ENCODE peak calls at places on chromosomes 2 and 18, in ten cellular contexts. One of them, this sample, is unnamed.
A peak's percentile ranks its signal among the peaks of the same experiment; 100 is the strongest.

GRCh38 chr2:201275991-201276390 is 15.7 kb downstream of the CASP8 start:
- DNase-seq in transverse colon: no peak
- DNase-seq in IMR-90: no peak
- DNase-seq in prostate gland: no peak
- DNase-seq in stomach: no peak
- DNase-seq in esophagus squamous epithelium: no peak
- DNase-seq in gastrocnemius medialis: no peak
- DNase-seq in Peyer's patch: no peak
- DNase-seq in A549: no peak
- DNase-seq in heart left ventricle: no peak
- DNase-seq in this sample: no peak

GRCh38 chr18:70046207-70046606 is 98.5 kb upstream of the CD226 start:
- DNase-seq in transverse colon: no peak
- DNase-seq in IMR-90: no peak
- DNase-seq in prostate gland: no peak
- DNase-seq in stomach: no peak
- DNase-seq in esophagus squamous epithelium: no peak
- DNase-seq in gastrocnemius medialis: no peak
- DNase-seq in Peyer's patch: no peak
- DNase-seq in A549: no peak
- DNase-seq in heart left ventricle: no peak
- DNase-seq in this sample: no peak

GRCh38 chr18:62717059-62717849 is 1.9 kb downstream of the PHLPP1 start:
- DNase-seq in transverse colon: peak; percentile 69
- DNase-seq in IMR-90: peak; percentile 71
- DNase-seq in prostate gland: peak; percentile 65
- DNase-seq in stomach: peak; percentile 52
- DNase-seq in esophagus squamous epithelium: no peak
- DNase-seq in gastrocnemius medialis: no peak
- DNase-seq in Peyer's patch: peak; percentile 78
- DNase-seq in A549: peak; percentile 26
- DNase-seq in heart left ventricle: no peak
- DNase-seq in this sample: no peak

GRCh38 chr2:151302286-151302878 is 12.9 kb upstream of the NMI start:
- DNase-seq in transverse colon: no peak
- DNase-seq in IMR-90: peak; percentile 23
- DNase-seq in prostate gland: no peak
- DNase-seq in stomach: no peak
- DNase-seq in esophagus squamous epithelium: no peak
- DNase-seq in gastrocnemius medialis: no peak
- DNase-seq in Peyer's patch: no peak
- DNase-seq in A549: no peak
- DNase-seq in heart left ventricle: no peak
- DNase-seq in this sample: no peak

GRCh38 chr2:69138247-69138754 is 125.3 kb downstream of the ANTXR1 start:
- DNase-seq in transverse colon: no peak
- DNase-seq in IMR-90: peak; percentile 84
- DNase-seq in prostate gland: no peak
- DNase-seq in stomach: no peak
- DNase-seq in esophagus squamous epithelium: no peak
- DNase-seq in gastrocnemius medialis: no peak
- DNase-seq in Peyer's patch: no peak
- DNase-seq in A549: peak; percentile 36
- DNase-seq in heart left ventricle: no peak
- DNase-seq in this sample: no peak

GRCh38 chr2:4732560-4732959 is 959.6 kb upstream of the SOX11 start:
- DNase-seq in transverse colon: no peak
- DNase-seq in IMR-90: no peak
- DNase-seq in prostate gland: no peak
- DNase-seq in stomach: no peak
- DNase-seq in esophagus squamous epithelium: no peak
- DNase-seq in gastrocnemius medialis: no peak
- DNase-seq in Peyer's patch: no peak
- DNase-seq in A549: no peak
- DNase-seq in heart left ventricle: no peak
- DNase-seq in this sample: no peak

GRCh38 chr2:196617430-196617829 is 22.1 kb upstream of the CCDC150 start:
- DNase-seq in transverse colon: no peak
- DNase-seq in IMR-90: no peak
- DNase-seq in prostate gland: no peak
- DNase-seq in stomach: no peak
- DNase-seq in esophagus squamous epithelium: no peak
- DNase-seq in gastrocnemius medialis: no peak
- DNase-seq in Peyer's patch: no peak
- DNase-seq in A549: no peak
- DNase-seq in heart left ventricle: no peak
- DNase-seq in this sample: no peak

GRCh38 chr2:226125151-226125550 is 674.5 kb downstream of the IRS1 start:
- DNase-seq in transverse colon: no peak
- DNase-seq in IMR-90: no peak
- DNase-seq in prostate gland: no peak
- DNase-seq in stomach: no peak
- DNase-seq in esophagus squamous epithelium: no peak
- DNase-seq in gastrocnemius medialis: no peak
- DNase-seq in Peyer's patch: no peak
- DNase-seq in A549: no peak
- DNase-seq in heart left ventricle: no peak
- DNase-seq in this sample: no peak

GRCh38 chr2:126971481-126972271 is 73.0 kb downstream of the TEX51 start:
- DNase-seq in transverse colon: peak; percentile 78
- DNase-seq in IMR-90: peak; percentile 39
- DNase-seq in prostate gland: peak; percentile 19
- DNase-seq in stomach: peak; percentile 74
- DNase-seq in esophagus squamous epithelium: peak; percentile 6
- DNase-seq in gastrocnemius medialis: peak; percentile 68
- DNase-seq in Peyer's patch: peak; percentile 76
- DNase-seq in A549: peak; percentile 69
- DNase-seq in heart left ventricle: peak; percentile 47
- DNase-seq in this sample: peak; percentile 75

GRCh38 chr2:102520009-102520408 is 47.0 kb downstream of the SLC9A4 start:
- DNase-seq in transverse colon: peak; percentile 25
- DNase-seq in IMR-90: peak; percentile 17
- DNase-seq in prostate gland: peak; percentile 15
- DNase-seq in stomach: peak; percentile 47
- DNase-seq in esophagus squamous epithelium: no peak
- DNase-seq in gastrocnemius medialis: no peak
- DNase-seq in Peyer's patch: peak; percentile 49
- DNase-seq in A549: peak; percentile 61
- DNase-seq in heart left ventricle: no peak
- DNase-seq in this sample: no peak

GRCh38 chr2:84838434-84839145 is 42.3 kb downstream of the TRABD2A start:
- DNase-seq in transverse colon: no peak
- DNase-seq in IMR-90: peak; percentile 93
- DNase-seq in prostate gland: no peak
- DNase-seq in stomach: no peak
- DNase-seq in esophagus squamous epithelium: no peak
- DNase-seq in gastrocnemius medialis: no peak
- DNase-seq in Peyer's patch: peak; percentile 4
- DNase-seq in A549: no peak
- DNase-seq in heart left ventricle: no peak
- DNase-seq in this sample: no peak

GRCh38 chr2:240868286-240869108 is at the start of gene AGXT:
- DNase-seq in transverse colon: peak; percentile 71
- DNase-seq in IMR-90: peak; percentile 10
- DNase-seq in prostate gland: peak; percentile 21
- DNase-seq in stomach: no peak
- DNase-seq in esophagus squamous epithelium: no peak
- DNase-seq in gastrocnemius medialis: no peak
- DNase-seq in Peyer's patch: no peak
- DNase-seq in A549: no peak
- DNase-seq in heart left ventricle: no peak
- DNase-seq in this sample: peak; percentile 24

GRCh38 chr2:25369439-25369838 is 27.7 kb upstream of the DNMT3A start:
- DNase-seq in transverse colon: no peak
- DNase-seq in IMR-90: no peak
- DNase-seq in prostate gland: no peak
- DNase-seq in stomach: peak; percentile 4
- DNase-seq in esophagus squamous epithelium: no peak
- DNase-seq in gastrocnemius medialis: no peak
- DNase-seq in Peyer's patch: peak; percentile 19
- DNase-seq in A549: no peak
- DNase-seq in heart left ventricle: no peak
- DNase-seq in this sample: no peak

GRCh38 chr2:121635371-121635770 is 13.9 kb downstream of the CLASP1 start:
- DNase-seq in transverse colon: no peak
- DNase-seq in IMR-90: no peak
- DNase-seq in prostate gland: no peak
- DNase-seq in stomach: no peak
- DNase-seq in esophagus squamous epithelium: no peak
- DNase-seq in gastrocnemius medialis: no peak
- DNase-seq in Peyer's patch: no peak
- DNase-seq in A549: no peak
- DNase-seq in heart left ventricle: no peak
- DNase-seq in this sample: no peak

GRCh38 chr2:228056706-228057105 is 124.8 kb downstream of the SPHKAP start:
- DNase-seq in transverse colon: no peak
- DNase-seq in IMR-90: no peak
- DNase-seq in prostate gland: no peak
- DNase-seq in stomach: no peak
- DNase-seq in esophagus squamous epithelium: no peak
- DNase-seq in gastrocnemius medialis: no peak
- DNase-seq in Peyer's patch: no peak
- DNase-seq in A549: no peak
- DNase-seq in heart left ventricle: no peak
- DNase-seq in this sample: no peak

GRCh38 chr2:234293973-234294372 is 202.9 kb downstream of the ARL4C start:
- DNase-seq in transverse colon: no peak
- DNase-seq in IMR-90: no peak
- DNase-seq in prostate gland: no peak
- DNase-seq in stomach: no peak
- DNase-seq in esophagus squamous epithelium: no peak
- DNase-seq in gastrocnemius medialis: no peak
- DNase-seq in Peyer's patch: no peak
- DNase-seq in A549: no peak
- DNase-seq in heart left ventricle: no peak
- DNase-seq in this sample: no peak
- H3K4me1 ChIP-seq in transverse colon: peaks cover 4% of the 10 kb centered on the region
- H3K4me1 ChIP-seq in IMR-90: peaks cover 11% of the 10 kb centered on the region
- H3K4me1 ChIP-seq in prostate gland: no peaks in the 10 kb centered on the region
- H3K4me1 ChIP-seq in stomach: peaks cover 27% of the 10 kb centered on the region
- H3K4me1 ChIP-seq in esophagus squamous epithelium: peaks cover 31% of the 10 kb centered on the region
- H3K4me1 ChIP-seq in gastrocnemius medialis: no peaks in the 10 kb centered on the region
- H3K4me1 ChIP-seq in Peyer's patch: peaks cover 10% of the 10 kb centered on the region
- H3K4me1 ChIP-seq in A549: peaks cover 51% of the 10 kb centered on the region
- H3K4me1 ChIP-seq in heart left ventricle: peaks cover 6% of the 10 kb centered on the region
- H3K4me1 ChIP-seq in this sample: no peaks in the 10 kb centered on the region

DNA sequence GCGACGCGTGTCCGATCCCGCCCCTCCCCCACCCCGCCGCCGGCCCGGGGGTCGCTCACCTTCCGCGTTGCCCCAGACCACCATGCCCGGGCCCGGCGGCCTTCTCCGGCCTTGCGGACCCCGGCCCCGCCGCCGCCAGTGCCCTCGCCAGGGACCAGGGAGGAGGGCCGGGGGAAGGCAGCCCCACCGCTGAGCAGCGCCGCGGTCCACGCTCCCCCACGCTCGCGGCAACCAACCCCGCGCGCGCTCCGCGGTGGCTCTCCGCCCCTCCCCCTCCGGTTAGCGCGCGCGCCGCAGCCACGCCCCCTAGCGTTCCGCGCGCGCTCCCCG is at the start of gene REV1:
- DNase-seq in transverse colon: no peak
- DNase-seq in IMR-90: no peak
- DNase-seq in prostate gland: no peak
- DNase-seq in stomach: no peak
- DNase-seq in esophagus squamous epithelium: no peak
- DNase-seq in gastrocnemius medialis: no peak
- DNase-seq in Peyer's patch: no peak
- DNase-seq in A549: no peak
- DNase-seq in heart left ventricle: no peak
- DNase-seq in this sample: no peak
- TF ChIP-seq POLR2A in transverse colon: no peak
- TF ChIP-seq POLR2A in IMR-90: no peak
- TF ChIP-seq POLR2A in prostate gland: peak; percentile 75
- TF ChIP-seq POLR2A in stomach: no peak
- TF ChIP-seq POLR2A in esophagus squamous epithelium: peak; percentile 85
- TF ChIP-seq POLR2A in gastrocnemius medialis: peak; percentile 75
- TF ChIP-seq POLR2A in Peyer's patch: peak; percentile 43
- TF ChIP-seq POLR2A in A549: peak; percentile 37
- TF ChIP-seq POLR2A in heart left ventricle: peak; percentile 49
- TF ChIP-seq POLR2A in this sample: peak; percentile 81

GRCh38 chr18:12336887-12337286 is 28.8 kb downstream of the TUBB6 start:
- DNase-seq in transverse colon: no peak
- DNase-seq in IMR-90: peak; percentile 67
- DNase-seq in prostate gland: no peak
- DNase-seq in stomach: no peak
- DNase-seq in esophagus squamous epithelium: no peak
- DNase-seq in gastrocnemius medialis: no peak
- DNase-seq in Peyer's patch: no peak
- DNase-seq in A549: no peak
- DNase-seq in heart left ventricle: no peak
- DNase-seq in this sample: no peak

GRCh38 chr18:12333650-12334279 is 25.7 kb downstream of the TUBB6 start:
- DNase-seq in transverse colon: no peak
- DNase-seq in IMR-90: no peak
- DNase-seq in prostate gland: no peak
- DNase-seq in stomach: no peak
- DNase-seq in esophagus squamous epithelium: no peak
- DNase-seq in gastrocnemius medialis: no peak
- DNase-seq in Peyer's patch: no peak
- DNase-seq in A549: no peak
- DNase-seq in heart left ventricle: no peak
- DNase-seq in this sample: no peak

GRCh38 chr18:12335503-12335902 is 27.5 kb downstream of the TUBB6 start:
- DNase-seq in transverse colon: no peak
- DNase-seq in IMR-90: no peak
- DNase-seq in prostate gland: no peak
- DNase-seq in stomach: no peak
- DNase-seq in esophagus squamous epithelium: no peak
- DNase-seq in gastrocnemius medialis: no peak
- DNase-seq in Peyer's patch: no peak
- DNase-seq in A549: no peak
- DNase-seq in heart left ventricle: no peak
- DNase-seq in this sample: no peak

GRCh38 chr18:12336251-12336650 is 28.2 kb downstream of the TUBB6 start:
- DNase-seq in transverse colon: no peak
- DNase-seq in IMR-90: no peak
- DNase-seq in prostate gland: no peak
- DNase-seq in stomach: no peak
- DNase-seq in esophagus squamous epithelium: no peak
- DNase-seq in gastrocnemius medialis: no peak
- DNase-seq in Peyer's patch: no peak
- DNase-seq in A549: no peak
- DNase-seq in heart left ventricle: no peak
- DNase-seq in this sample: no peak

GRCh38 chr18:12334280-12335262 is 26.5 kb downstream of the TUBB6 start:
- DNase-seq in transverse colon: no peak
- DNase-seq in IMR-90: no peak
- DNase-seq in prostate gland: no peak
- DNase-seq in stomach: no peak
- DNase-seq in esophagus squamous epithelium: no peak
- DNase-seq in gastrocnemius medialis: no peak
- DNase-seq in Peyer's patch: no peak
- DNase-seq in A549: no peak
- DNase-seq in heart left ventricle: no peak
- DNase-seq in this sample: no peak
- H3K4me1 ChIP-seq in transverse colon: no peaks in the 10 kb centered on the region
- H3K4me1 ChIP-seq in IMR-90: peaks cover 2% of the 10 kb centered on the region
- H3K4me1 ChIP-seq in prostate gland: no peaks in the 10 kb centered on the region
- H3K4me1 ChIP-seq in stomach: peaks cover 40% of the 10 kb centered on the region
- H3K4me1 ChIP-seq in esophagus squamous epithelium: no peaks in the 10 kb centered on the region
- H3K4me1 ChIP-seq in gastrocnemius medialis: peaks cover 31% of the 10 kb centered on the region
- H3K4me1 ChIP-seq in Peyer's patch: no peaks in the 10 kb centered on the region
- H3K4me1 ChIP-seq in A549: peaks cover 14% of the 10 kb centered on the region
- H3K4me1 ChIP-seq in heart left ventricle: peaks cover 44% of the 10 kb centered on the region
- H3K4me1 ChIP-seq in this sample: no peaks in the 10 kb centered on the region

GRCh38 chr2:86440631-86441391 is at the start of gene KDM3A:
- DNase-seq in transverse colon: peak; percentile 100
- DNase-seq in IMR-90: peak; percentile 99
- DNase-seq in prostate gland: peak; percentile 99
- DNase-seq in stomach: peak; percentile 99
- DNase-seq in esophagus squamous epithelium: peak; percentile 99
- DNase-seq in gastrocnemius medialis: peak; percentile 99
- DNase-seq in Peyer's patch: peak; percentile 100
- DNase-seq in A549: peak; percentile 100
- DNase-seq in heart left ventricle: peak; percentile 99
- DNase-seq in this sample: peak; percentile 99
- TF ChIP-seq POLR2A in transverse colon: peak; percentile 96
- TF ChIP-seq POLR2A in IMR-90: no peak
- TF ChIP-seq POLR2A in prostate gland: no peak
- TF ChIP-seq POLR2A in stomach: no peak
- TF ChIP-seq POLR2A in esophagus squamous epithelium: no peak
- TF ChIP-seq POLR2A in gastrocnemius medialis: no peak
- TF ChIP-seq POLR2A in Peyer's patch: peak; percentile 98
- TF ChIP-seq POLR2A in A549: no peak
- TF ChIP-seq POLR2A in heart left ventricle: peak; percentile 99
- TF ChIP-seq POLR2A in this sample: no peak

This sample was measured in uterus.